ENCODE peak calls at places on chromosomes 5 and 9, in six cellular contexts. Z is GM12865, T is body of pancreas, M is cardiac muscle cell, O is upper lobe of right lung, S is kidney epithelial cell. Q is an unnamed sample.

GRCh38 chr5:59665086-59665831 is 228.3 kb downstream of the PDE4D start:
- DNase-seq in O (no peak), T (no peak), M (peak), Z (no peak), S (no peak), Q (no peak)

GRCh38 chr5:61591859-61592258 is 259.8 kb downstream of the ZSWIM6 start:
- DNase-seq in O (no peak), T (no peak), S (no peak), Z (no peak), M (no peak), Q (no peak)

GRCh38 chr5:165209101-165209727 is 1703.8 kb downstream of the MAT2B start:
- DNase-seq in O (no peak), Z (peak), M (peak), T (no peak), S (no peak), Q (no peak)

GRCh38 chr5:170630711-170631141 is 126.9 kb downstream of the KCNIP1 start:
- DNase-seq in O (no peak), S (no peak), Z (no peak), T (no peak), M (no peak), Q (no peak)

GRCh38 chr5:111830333-111830732 is 73.3 kb upstream of the NREP start:
- DNase-seq in S (peak), M (peak), T (no peak), O (no peak), Z (no peak), Q (peak)

GRCh38 chr5:61357745-61358144 is 25.7 kb downstream of the ZSWIM6 start:
- DNase-seq in Z (peak), T (no peak), M (peak), O (no peak), S (no peak), Q (no peak)

GRCh38 chr9:77991191-77991590 is 40.4 kb downstream of the GNAQ start:
- DNase-seq in O (no peak), Z (no peak), T (no peak), M (no peak), S (no peak), Q (no peak)

GRCh38 chr9:69136781-69137180 is 37.3 kb upstream of the TJP2 start:
- DNase-seq in O (no peak), T (no peak), S (no peak), Z (no peak), M (no peak), Q (no peak)

GRCh38 chr9:93397664-93398381 is 53.7 kb upstream of the FAM120A start:
- DNase-seq in T (no peak), Z (no peak), M (peak), O (no peak), S (no peak), Q (no peak)

GRCh38 chr9:93255994-93256877 is 72.3 kb downstream of the WNK2 start:
- DNase-seq in O (peak), M (no peak), T (peak), Z (no peak), S (no peak), Q (no peak)

GRCh38 chr5:93925321-93925720 is 183.9 kb upstream of the POU5F2 start:
- DNase-seq in S (no peak), M (no peak), T (no peak), O (no peak), Z (no peak), Q (no peak)

GRCh38 chr5:74167206-74167929 is 473.2 kb downstream of the ENC1 start:
- DNase-seq in Z (no peak), O (no peak), S (peak), T (no peak), M (peak), Q (peak)

GRCh38 chr9:136079211-136079915 is 15.7 kb downstream of the NACC2 start:
- DNase-seq in S (no peak), T (no peak), O (no peak), M (no peak), Z (no peak), Q (no peak)

GRCh38 chr5:57986746-57987145 is 473.1 kb downstream of the PLK2 start:
- DNase-seq in O (no peak), Z (no peak), T (no peak), S (peak), M (peak), Q (peak)

GRCh38 chr5:8729437-8729836 is 816.4 kb downstream of the SEMA5A start:
- DNase-seq in Z (no peak), S (no peak), O (no peak), T (no peak), M (peak), Q (no peak)

GRCh38 chr9:90919883-90920282 is 118.3 kb downstream of the SYK start:
- DNase-seq in M (peak), O (no peak), T (peak), S (no peak), Z (no peak), Q (no peak)

GRCh38 chr5:94347130-94347529 is 271.3 kb downstream of the KIAA0825 start:
- DNase-seq in M (no peak), O (no peak), S (no peak), Z (no peak), T (no peak), Q (no peak)

GRCh38 chr5:75667586-75667985 is 49.7 kb downstream of the POC5 start:
- DNase-seq in T (no peak), S (no peak), Z (no peak), O (no peak), M (peak), Q (no peak)

GRCh38 chr5:171420429-171421231 is 1.2 kb downstream of the FGF18 start:
- DNase-seq in T (peak), O (peak), M (peak), S (no peak), Z (no peak), Q (peak)

GRCh38 chr9:16410601-16411285 is 459.7 kb downstream of the BNC2 start:
- DNase-seq in T (no peak), S (no peak), O (no peak), M (peak), Z (no peak), Q (no peak)

GRCh38 chr5:159331099-159331973 is 1.0 kb upstream of the IL12B start:
- DNase-seq in T (peak), M (peak), Z (peak), S (no peak), O (peak), Q (no peak)

GRCh38 chr5:104942735-104943134 is 1380.1 kb upstream of the NUDT12 start:
- DNase-seq in Z (no peak), S (no peak), O (no peak), M (no peak), T (no peak), Q (no peak)

GRCh38 chr5:102796014-102796413 is 40.9 kb downstream of the PAM start:
- DNase-seq in M (no peak), S (no peak), Z (no peak), T (no peak), O (no peak), Q (no peak)

GRCh38 chr9:116572095-116572748 is 114.9 kb upstream of the TRIM32 start:
- DNase-seq in M (peak), O (peak), Z (peak), T (peak), S (no peak), Q (peak)

GRCh38 chr9:113515862-113516261 is 52.3 kb downstream of the RGS3 start:
- DNase-seq in S (no peak), M (no peak), Z (no peak), O (no peak), T (no peak), Q (no peak)

GRCh38 chr5:157888814-157889532 is 30.0 kb upstream of the CLINT1 start:
- DNase-seq in Z (no peak), O (no peak), S (no peak), T (no peak), M (no peak), Q (no peak)

GRCh38 chr5:9500244-9500643 is 45.6 kb downstream of the SEMA5A start:
- DNase-seq in M (no peak), Z (no peak), T (no peak), S (no peak), O (no peak), Q (no peak)

GRCh38 chr5:80245986-80246781 is 9.7 kb downstream of the SERINC5 start:
- DNase-seq in S (peak), T (no peak), Z (no peak), M (peak), O (no peak), Q (no peak)

GRCh38 chr5:96455789-96456188 is 22.7 kb upstream of the PCSK1 start:
- DNase-seq in S (no peak), T (no peak), M (no peak), O (no peak), Z (peak), Q (no peak)

GRCh38 chr5:85132269-85132668 is 747.6 kb upstream of the EDIL3 start:
- DNase-seq in M (peak), O (no peak), Z (no peak), S (peak), T (no peak), Q (no peak)

GRCh38 chr9:129761901-129762359 is 9.1 kb upstream of the PTGES start:
- DNase-seq in O (no peak), T (no peak), Z (no peak), S (no peak), M (peak), Q (peak)

GRCh38 chr5:94432499-94432898 is 185.9 kb downstream of the KIAA0825 start:
- DNase-seq in O (no peak), T (peak), Z (no peak), S (no peak), M (peak), Q (no peak)

GRCh38 chr5:147673276-147673675 is 109.3 kb downstream of the JAKMIP2 start:
- DNase-seq in O (no peak), S (no peak), Z (no peak), M (no peak), T (no peak), Q (no peak)

GRCh38 chr9:18459958-18460584 is 13.9 kb upstream of the ADAMTSL1 start:
- DNase-seq in O (no peak), T (no peak), S (peak), Z (no peak), M (peak), Q (peak)

GRCh38 chr9:87263291-87263690 is 234.4 kb upstream of the DAPK1 start:
- DNase-seq in T (peak), Z (no peak), S (no peak), O (no peak), M (no peak), Q (no peak)
- TF ChIP-seq CTCF in T (no peak), Z (no peak), S (no peak), O (no peak), M (peak), Q (no peak)

GRCh38 chr5:148730272-148730954 is 76.1 kb upstream of the HTR4 start:
- DNase-seq in M (peak), T (no peak), S (no peak), Z (no peak), O (no peak), Q (no peak)
- H3K4me3 ChIP-seq in M (no peak), T (no peak), S (no peak), Z (no peak), O (no peak), Q (no peak)

DNA sequence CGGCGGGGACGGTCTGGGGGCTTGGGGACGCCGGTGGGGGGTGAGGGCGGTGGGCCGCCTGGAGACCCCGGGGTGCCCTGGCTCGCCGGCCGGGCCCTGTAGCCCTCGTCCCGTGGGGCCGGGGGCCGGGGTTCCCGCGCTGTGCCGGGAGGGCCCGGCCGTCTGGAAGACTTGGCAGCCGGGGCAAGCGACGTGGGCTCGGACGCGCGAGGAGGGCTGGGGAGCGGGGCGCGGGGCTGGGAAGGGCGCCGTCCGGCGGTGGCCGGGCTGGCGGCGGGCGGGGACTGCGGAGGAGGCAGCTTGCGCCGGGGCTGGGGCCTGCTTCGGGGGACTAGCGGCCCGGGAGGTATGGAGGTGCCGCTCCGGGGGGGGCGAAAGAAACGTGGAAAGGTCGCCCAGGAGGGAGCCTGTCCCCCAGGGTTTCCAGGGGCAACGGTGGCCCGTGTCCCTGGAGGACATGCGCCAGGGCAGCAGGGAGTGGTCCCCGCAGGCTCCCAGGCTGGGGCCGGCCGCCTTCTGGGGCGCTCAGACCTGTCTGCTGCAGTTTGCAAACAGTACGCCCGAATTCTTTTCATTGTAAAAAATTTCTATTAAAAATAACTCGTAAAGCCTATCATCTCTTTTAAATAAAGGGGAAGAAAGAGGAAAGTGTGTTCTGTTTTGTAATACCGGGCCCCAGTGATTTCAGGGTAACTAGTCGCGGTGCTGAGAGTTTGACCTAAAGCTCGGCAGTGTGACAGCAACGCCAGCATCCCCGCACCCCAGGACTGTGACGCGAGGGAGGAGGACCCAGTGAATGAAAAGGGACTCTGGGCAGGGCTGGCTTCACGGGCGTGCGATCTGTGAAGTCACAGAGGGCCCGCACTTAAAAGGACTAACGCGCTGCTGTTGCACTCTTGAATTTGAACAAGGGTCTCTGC is 752 bp upstream of the ANKH start:
- DNase-seq in S (no peak), T (peak), M (peak), O (peak), Z (peak), Q (no peak)
- TF ChIP-seq CTCF in S (no peak), T (no peak), M (peak), O (peak), Z (no peak), Q (no peak)

DNA sequence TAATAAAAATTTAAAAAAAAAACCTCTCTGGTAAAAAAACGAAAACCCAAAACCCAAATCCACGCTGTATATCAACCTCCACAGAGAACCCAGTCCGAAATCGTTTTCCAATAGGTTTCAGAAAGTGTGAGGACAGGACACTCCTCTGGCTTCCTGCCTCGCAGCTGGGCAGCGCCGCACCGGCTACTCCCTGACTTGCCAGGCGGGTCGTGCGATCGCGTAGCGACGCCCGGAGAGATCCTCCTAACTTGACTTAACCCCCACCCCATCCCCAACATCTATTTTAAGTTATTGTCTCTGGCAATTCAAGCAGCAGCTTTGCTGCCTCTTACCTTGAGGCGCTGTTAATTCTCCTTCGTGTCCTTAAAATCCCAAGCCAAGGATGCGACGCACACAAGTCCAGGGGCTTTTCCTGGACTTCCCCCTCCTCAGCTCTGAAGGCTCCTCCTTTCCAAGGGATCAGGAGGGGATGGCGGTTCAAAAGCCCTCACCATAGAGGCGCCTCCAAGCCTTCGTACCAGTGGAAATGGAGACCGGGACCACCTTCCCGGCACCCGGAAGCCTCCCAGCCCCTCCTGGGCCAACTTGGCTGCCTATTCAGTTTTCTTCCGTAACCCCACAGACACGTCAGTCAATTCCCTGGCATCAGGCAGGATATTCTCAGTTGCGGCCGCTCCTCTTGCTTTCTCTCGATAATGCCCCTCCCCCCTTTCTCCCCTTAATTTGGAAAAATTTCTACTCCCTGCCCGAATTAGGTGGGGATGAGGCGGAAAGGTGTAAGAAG is 1639.5 kb upstream of the C9orf72 start:
- DNase-seq in Z (no peak), M (no peak), T (peak), S (no peak), O (peak), Q (no peak)
- H3K4me3 ChIP-seq in Z (no peak), M (peak), T (no peak), S (peak), O (peak), Q (no peak)

GRCh38 chr5:6712136-6712581 is 1.1 kb upstream of the TENT4A start:
- DNase-seq in S (no peak), M (peak), Z (peak), O (peak), T (peak), Q (no peak)

GRCh38 chr5:6712582-6713273 is 504 bp upstream of the TENT4A start:
- DNase-seq in O (peak), M (peak), T (peak), S (peak), Z (peak), Q (peak)

GRCh38 chr5:6710078-6710477 is 3.2 kb upstream of the TENT4A start:
- DNase-seq in M (no peak), T (no peak), S (peak), O (no peak), Z (no peak), Q (no peak)

GRCh38 chr5:6710551-6711318 is 2.5 kb upstream of the TENT4A start:
- DNase-seq in T (no peak), Z (no peak), S (no peak), M (no peak), O (peak), Q (no peak)

GRCh38 chr5:6711409-6712135 is 1.7 kb upstream of the TENT4A start:
- DNase-seq in O (no peak), Z (no peak), S (no peak), M (no peak), T (no peak), Q (no peak)
- TF ChIP-seq CTCF in O (no peak), Z (no peak), S (no peak), M (no peak), T (no peak), Q (no peak)

DNA sequence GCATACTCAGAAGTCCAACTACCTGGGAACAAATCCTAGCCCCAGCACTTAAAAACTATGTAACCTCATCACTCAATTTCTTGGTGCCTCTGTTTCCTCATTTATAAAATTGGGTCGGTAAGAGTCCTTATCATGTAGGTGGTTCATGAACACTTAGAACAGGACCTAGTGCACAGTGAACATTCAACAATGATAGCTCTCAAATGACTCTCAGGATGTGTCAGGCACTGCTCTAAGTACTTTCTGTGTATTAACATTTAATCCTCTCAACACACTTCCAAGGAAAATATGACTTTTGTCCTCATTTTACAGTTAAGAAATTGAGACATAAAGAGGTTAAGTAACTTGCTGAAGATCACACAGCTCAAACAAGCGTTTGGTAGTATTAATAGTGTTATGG is 202.1 kb upstream of the KLF4 start:
- DNase-seq in T (no peak), S (no peak), M (no peak), O (no peak), Z (no peak), Q (no peak)
- H3K4me3 ChIP-seq in T (no peak), S (no peak), M (no peak), O (no peak), Z (no peak), Q (no peak)